ENCODE peak calls at places on chromosomes 6 and 20, in five cellular contexts. P is Peyer's patch, J is hepatocyte, B is left lung, R is H7. D is an unnamed sample. For H3K36me3, the result is how much of the 10 kb centered on the place peaks cover.

GRCh38 chr20:53274807-53275206 is 302.6 kb downstream of the TSHZ2 start:
- DNase-seq in J (no peak), P (no peak), B (no peak), R (no peak), D (no peak)

GRCh38 chr6:156695747-156696146 is 81.4 kb upstream of the ARID1B start:
- DNase-seq in B (no peak), R (no peak), P (no peak), J (no peak), D (no peak)

GRCh38 chr6:235763-236360 is 56.4 kb upstream of the DUSP22 start:
- DNase-seq in J (no peak), P (no peak), B (no peak), R (no peak), D (peak)

GRCh38 chr6:80437186-80437585 is 330.7 kb downstream of the BCKDHB start:
- DNase-seq in P (no peak), J (no peak), R (no peak), B (no peak), D (no peak)

GRCh38 chr6:19812512-19813119 is 24.6 kb upstream of the ID4 start:
- DNase-seq in P (no peak), J (peak), B (no peak), R (peak), D (peak)

GRCh38 chr6:109816452-109817374 is 125.6 kb downstream of the FIG4 start:
- DNase-seq in P (no peak), R (no peak), B (no peak), J (no peak), D (no peak)

GRCh38 chr6:138945354-138945753 is 42.7 kb downstream of the REPS1 start:
- DNase-seq in B (no peak), R (peak), J (no peak), P (no peak), D (peak)

GRCh38 chr6:2596222-2596621 is 154.5 kb downstream of the MYLK4 start:
- DNase-seq in P (no peak), J (no peak), B (peak), R (peak), D (peak)

GRCh38 chr20:50918403-50918802 is 12.8 kb downstream of the ADNP start:
- DNase-seq in P (no peak), B (no peak), R (no peak), J (no peak), D (no peak)

GRCh38 chr6:143620461-143620860 is 57.3 kb upstream of the PHACTR2 start:
- DNase-seq in J (peak), B (no peak), P (no peak), R (no peak), D (no peak)

GRCh38 chr20:17557675-17558006 is 12.2 kb upstream of the DSTN start:
- DNase-seq in R (no peak), B (no peak), J (peak), P (no peak), D (no peak)

GRCh38 chr6:52725530-52726192 is 37.6 kb downstream of the GSTA2 start:
- DNase-seq in P (peak), R (no peak), J (peak), B (no peak), D (no peak)

DNA sequence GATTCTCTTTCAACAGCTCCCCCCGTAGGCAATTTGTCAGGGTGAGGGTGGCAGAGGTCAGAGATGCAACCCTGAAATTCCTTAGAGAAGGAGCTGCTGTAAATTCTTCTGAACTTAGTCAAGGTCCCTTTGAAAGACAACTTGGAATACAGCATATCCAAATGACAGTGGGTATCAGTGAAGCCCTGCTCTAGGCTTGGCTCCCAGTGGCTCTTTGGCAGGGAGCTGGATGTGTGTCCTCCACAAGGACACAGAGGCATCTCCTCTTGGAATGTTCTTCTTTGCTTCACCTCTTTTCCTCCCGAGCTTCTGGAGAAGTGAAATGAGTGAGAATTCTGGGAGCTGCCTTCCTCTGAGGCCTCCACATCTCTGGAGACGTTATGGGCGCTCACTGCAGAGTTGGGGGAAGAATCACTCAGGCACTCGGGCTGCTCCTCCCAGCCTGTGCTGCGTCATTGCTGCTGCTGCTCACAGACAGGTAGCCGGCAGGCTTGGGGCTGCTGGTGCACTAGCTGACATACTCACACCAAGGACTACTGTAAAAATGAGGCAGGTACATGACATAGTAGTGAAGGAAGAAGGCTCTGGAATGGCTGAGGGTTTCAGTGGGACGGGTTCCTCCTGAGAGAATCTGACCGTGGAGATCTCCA is 34.1 kb downstream of the DYNLT1 start:
- DNase-seq in P (no peak), J (no peak), B (no peak), R (no peak), D (no peak)
- H3K4me3 ChIP-seq in P (no peak), J (no peak), B (no peak), R (no peak), D (no peak)

GRCh38 chr6:159762681-159763293 is 942 bp downstream of the ACAT2 start:
- DNase-seq in B (no peak), P (peak), R (no peak), J (peak), D (no peak)
- H3K36me3 ChIP-seq in B (under half), P (under half), R (under half), J (under half), D (half or more)

DNA sequence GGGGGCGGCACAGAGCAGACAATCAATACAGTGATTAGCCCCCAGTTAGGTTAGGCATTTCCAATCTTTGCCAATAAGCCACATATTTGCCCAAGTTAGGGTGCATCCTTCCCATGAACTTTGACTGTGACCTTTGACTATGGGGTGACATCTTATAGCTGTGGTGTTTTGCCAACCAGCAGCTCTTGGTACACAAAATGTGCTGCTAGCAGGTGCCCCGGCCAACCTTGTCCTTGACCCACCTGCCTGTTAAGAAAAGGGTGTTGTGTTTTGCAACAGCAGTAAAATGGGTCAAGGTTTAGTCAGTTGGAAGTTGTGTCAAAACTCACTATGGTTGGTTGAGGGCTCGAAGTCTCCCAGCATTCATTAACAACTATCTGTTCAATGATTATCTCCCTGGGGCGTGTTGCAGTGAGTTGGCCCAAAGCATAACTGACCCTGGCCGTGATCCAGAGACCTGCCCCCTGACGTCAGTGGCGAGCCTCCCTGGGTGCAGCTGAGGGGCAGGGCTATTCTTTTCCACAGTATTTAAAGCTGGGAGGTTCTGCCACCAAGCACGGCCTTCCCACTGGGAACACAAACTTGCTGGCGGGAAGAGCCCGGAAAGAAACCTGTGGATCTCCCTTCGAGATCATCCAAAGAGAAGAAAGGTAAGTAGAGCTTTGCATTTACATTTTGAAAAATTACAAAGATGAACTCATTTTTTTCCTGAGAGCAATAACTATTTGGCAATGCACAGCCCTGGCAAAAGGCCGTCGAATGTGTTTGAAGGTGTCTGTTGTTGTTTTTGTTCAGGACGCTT is at the start of gene PCK1:
- DNase-seq in J (peak), R (no peak), B (no peak), P (peak), D (no peak)
- H3K4me3 ChIP-seq in J (no peak), R (no peak), B (no peak), P (peak), D (no peak)

DNA sequence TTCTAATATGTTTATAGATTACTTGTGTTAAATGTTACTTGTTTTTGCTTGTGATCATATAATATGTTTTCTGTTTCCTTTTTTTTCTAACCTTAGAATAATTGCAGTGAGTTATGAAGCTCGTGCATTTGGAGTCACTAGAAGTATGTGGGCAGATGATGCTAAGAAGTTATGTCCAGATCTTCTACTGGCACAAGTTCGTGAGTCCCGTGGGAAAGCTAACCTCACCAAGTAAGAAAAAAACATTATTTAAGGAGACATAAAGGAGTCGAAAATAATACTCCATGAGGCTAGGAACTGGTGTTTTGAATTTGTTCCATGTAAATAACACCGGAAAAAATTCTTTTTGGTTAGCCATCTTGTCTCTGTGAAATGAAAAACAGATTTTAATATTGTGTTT is 6.9 kb downstream of the POLH start:
- DNase-seq in P (no peak), R (no peak), B (no peak), J (no peak), D (no peak)
- H3K36me3 ChIP-seq in P (under half), R (under half), B (under half), J (under half), D (half or more)

GRCh38 chr6:150738092-150738625 is 127.3 kb upstream of the MTHFD1L start:
- DNase-seq in P (no peak), B (no peak), J (no peak), R (no peak), D (no peak)
- H3K4me3 ChIP-seq in P (no peak), B (no peak), J (no peak), R (no peak), D (no peak)

DNA sequence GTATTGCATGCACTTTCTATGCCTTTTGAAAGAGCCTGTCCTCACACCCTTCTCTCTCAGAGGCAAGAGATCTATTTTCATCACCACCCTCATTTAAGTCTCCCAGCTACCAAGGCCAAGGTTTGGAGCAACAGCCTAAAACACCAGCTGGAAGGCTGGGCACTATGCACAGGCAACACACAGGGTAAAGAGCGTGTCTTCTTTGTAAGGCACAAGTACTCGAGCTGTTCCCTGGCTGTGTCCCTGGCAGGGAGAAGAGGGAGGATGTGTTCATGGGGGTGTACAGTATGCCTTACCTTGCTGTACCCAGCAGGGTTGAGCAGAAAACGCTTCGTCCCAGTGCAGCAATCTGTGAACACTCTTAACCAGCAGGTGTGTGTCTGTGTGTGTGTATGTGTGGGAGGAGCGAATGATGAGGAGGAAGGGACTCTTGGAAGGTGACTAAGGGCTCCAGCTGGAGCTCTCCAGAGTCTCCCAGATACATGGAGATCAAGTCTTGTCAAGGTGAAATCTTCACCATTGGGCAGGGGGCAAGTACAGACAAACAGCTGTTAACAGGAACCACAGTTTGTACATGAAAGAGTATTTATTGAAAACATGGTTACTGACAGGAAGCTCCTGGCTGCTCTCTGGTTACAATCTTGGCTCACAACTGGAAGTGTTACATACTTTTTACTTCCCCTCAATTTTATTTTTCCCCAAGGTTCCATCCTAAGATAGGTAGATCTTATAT is 40.8 kb downstream of the ELMO2 start:
- DNase-seq in B (no peak), P (peak), R (no peak), J (no peak), D (no peak)
- H3K36me3 ChIP-seq in B (under half), P (under half), R (under half), J (under half), D (under half)

DNA sequence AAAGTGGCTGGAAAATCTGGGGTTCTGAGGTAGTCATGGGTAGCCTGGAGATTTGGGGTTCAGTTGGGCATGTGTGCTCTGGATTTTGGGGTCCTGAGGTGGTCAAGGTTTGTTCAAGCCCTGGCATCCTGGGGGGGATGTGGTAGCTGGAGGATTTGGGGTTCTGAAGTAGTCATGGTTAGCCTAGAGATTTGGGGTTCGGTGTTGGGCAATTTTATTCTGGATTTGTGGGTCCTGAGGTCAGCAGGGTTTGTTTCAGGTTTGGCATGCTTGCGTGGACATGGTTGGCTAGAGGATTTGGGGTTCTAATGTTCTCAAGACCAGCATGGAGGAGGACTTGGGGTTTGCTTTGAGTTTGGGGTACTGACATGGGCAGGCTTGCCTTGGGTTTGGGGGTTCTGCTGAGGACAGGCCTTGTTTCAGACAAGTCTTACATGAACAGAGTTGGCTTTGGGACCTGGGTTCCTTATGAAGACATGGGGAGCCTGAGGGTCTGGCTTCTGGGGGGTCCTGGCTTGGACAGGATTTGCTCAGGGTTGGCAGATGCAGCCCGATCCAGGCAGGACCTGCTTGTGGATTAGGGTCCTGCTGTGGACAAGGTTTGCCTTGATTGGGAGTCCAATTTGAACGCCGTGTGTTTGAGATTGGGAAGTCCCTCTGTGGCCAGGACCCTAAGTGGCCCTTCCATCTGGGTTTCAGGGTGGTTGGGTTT is 906 bp downstream of the ANKRD60 start:
- DNase-seq in B (no peak), P (no peak), J (no peak), R (no peak), D (no peak)
- H3K4me3 ChIP-seq in B (no peak), P (no peak), J (no peak), R (peak), D (peak)

DNA sequence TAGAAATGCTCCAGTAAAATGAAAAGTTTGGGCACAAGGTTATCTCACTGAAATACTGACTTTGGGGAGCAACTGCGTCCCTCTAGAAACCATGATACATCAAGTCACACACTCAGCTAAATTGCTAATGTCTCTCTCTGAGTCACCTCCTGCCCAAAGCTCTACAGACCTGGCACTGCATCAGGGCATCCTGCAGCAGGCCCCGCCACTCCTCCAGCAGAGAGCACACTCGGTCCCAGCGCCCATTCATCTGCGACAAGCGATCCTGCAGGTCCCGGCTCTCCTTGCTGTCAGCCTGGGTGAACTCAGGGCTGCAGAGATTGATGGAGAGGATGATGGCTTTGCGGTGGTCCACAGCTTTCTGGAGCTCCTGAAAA is 329.0 kb downstream of the ESR1 start:
- DNase-seq in R (no peak), B (no peak), P (no peak), J (no peak), D (no peak)
- H3K36me3 ChIP-seq in R (under half), B (under half), P (under half), J (under half), D (under half)